ENCODE peak calls at places on chromosomes 13 and 19, in nine cellular contexts. H, B, F, C, E, A, T, W and R are unnamed samples.

GRCh38 chr13:94210826-94211225 is 268.7 kb downstream of the DCT start:
- DNase-seq in T (no peak), B (peak; percentile 3), H (no peak), F (no peak), A (no peak), E (no peak), C (no peak), W (no peak), R (no peak)

GRCh38 chr19:13505761-13506549 is at the start of gene CACNA1A:
- DNase-seq in C (peak; percentile 31), F (no peak), E (no peak), A (no peak), W (no peak), T (no peak), H (no peak), B (peak; percentile 22), R (no peak)

GRCh38 chr19:4575267-4575793 is 15.8 kb upstream of the SEMA6B start:
- DNase-seq in T (no peak), A (no peak), B (peak; percentile 33), C (no peak), E (peak; percentile 83), F (peak; percentile 48), H (no peak), W (no peak), R (peak; percentile 80)

GRCh38 chr13:87698268-87698667 is 27.1 kb downstream of the SLITRK5 start:
- DNase-seq in E (no peak), F (no peak), C (no peak), T (no peak), H (no peak), W (no peak), A (no peak), B (no peak), R (no peak)

GRCh38 chr19:33407140-33407551 is 33.6 kb downstream of the CEBPG start:
- DNase-seq in H (no peak), W (no peak), B (no peak), E (no peak), F (no peak), A (no peak), C (no peak), T (no peak), R (no peak)

GRCh38 chr19:53432088-53432661 is 391 bp downstream of the ZNF761 start:
- DNase-seq in H (no peak), E (no peak), W (no peak), A (peak; percentile 9), B (no peak), F (peak; percentile 1), T (no peak), C (peak; percentile 22), R (no peak)

GRCh38 chr19:54011507-54012211 is 20.2 kb downstream of the CACNG6 start:
- DNase-seq in W (no peak), F (no peak), E (no peak), B (no peak), H (no peak), A (no peak), T (no peak), C (no peak), R (no peak)

GRCh38 chr13:102131246-102131645 is 270.6 kb downstream of the FGF14 start:
- DNase-seq in W (no peak), B (no peak), F (no peak), H (no peak), C (no peak), A (no peak), E (no peak), T (no peak), R (no peak)

GRCh38 chr19:51783373-51783772 is 11.6 kb upstream of the FPR3 start:
- DNase-seq in T (no peak), B (peak; percentile 11), F (no peak), C (peak; percentile 3), H (no peak), A (no peak), E (no peak), W (no peak), R (no peak)

GRCh38 chr19:12749938-12750521 is 1.6 kb upstream of the BEST2 start:
- DNase-seq in A (no peak), C (no peak), H (no peak), F (no peak), B (no peak), E (no peak), W (no peak), T (no peak), R (no peak)

GRCh38 chr19:31448221-31448657 is 99.0 kb upstream of the TSHZ3 start:
- DNase-seq in F (peak; percentile 29), T (no peak), A (no peak), E (no peak), H (no peak), B (no peak), W (no peak), C (no peak), R (peak; percentile 36)

GRCh38 chr13:50357586-50358118 is 342.4 kb downstream of the KCNRG start:
- DNase-seq in W (no peak), E (no peak), B (no peak), A (no peak), C (no peak), T (no peak), F (peak; percentile 60), H (no peak), R (no peak)

GRCh38 chr13:24692541-24692940 is 12.3 kb downstream of the ATP12A start:
- DNase-seq in T (no peak), B (no peak), H (no peak), E (no peak), F (no peak), W (no peak), A (no peak), C (no peak), R (no peak)

GRCh38 chr13:111247552-111247951 is 72.9 kb upstream of the TEX29 start:
- DNase-seq in H (no peak), B (no peak), E (no peak), A (no peak), T (no peak), W (no peak), C (no peak), F (no peak), R (no peak)

GRCh38 chr13:94192576-94192975 is 286.9 kb downstream of the DCT start:
- DNase-seq in A (peak; percentile 5), H (no peak), F (peak; percentile 32), E (no peak), C (no peak), B (peak; percentile 15), W (no peak), T (no peak), R (no peak)

GRCh38 chr13:39603424-39603947 is 493 bp upstream of the LHFPL6 start:
- DNase-seq in B (no peak), C (peak; percentile 2), F (no peak), H (no peak), T (no peak), W (no peak), A (no peak), E (no peak), R (no peak)

GRCh38 chr19:29858621-29859020 is 46.8 kb downstream of the CCNE1 start:
- DNase-seq in A (no peak), F (no peak), H (no peak), B (no peak), T (no peak), W (no peak), E (no peak), C (no peak), R (no peak)

GRCh38 chr19:23203841-23204344 is 46.3 kb downstream of the ZNF724 start:
- DNase-seq in E (no peak), H (no peak), C (no peak), B (no peak), F (no peak), W (no peak), A (no peak), T (no peak), R (no peak)

GRCh38 chr13:79382545-79383275 is 23.3 kb downstream of the RBM26 start:
- DNase-seq in C (no peak), W (no peak), H (no peak), A (no peak), T (no peak), B (no peak), F (no peak), E (no peak), R (no peak)

GRCh38 chr19:38919837-38920528 is 8.0 kb upstream of the CCER2 start:
- DNase-seq in W (no peak), F (no peak), H (no peak), E (no peak), T (no peak), A (no peak), C (no peak), B (no peak), R (no peak)

GRCh38 chr13:106103779-106104178 is 431.7 kb downstream of the EFNB2 start:
- DNase-seq in C (no peak), T (no peak), H (no peak), A (no peak), F (no peak), E (no peak), B (no peak), W (no peak), R (no peak)

GRCh38 chr13:99123101-99124045 is 77.3 kb upstream of the UBAC2 start:
- DNase-seq in H (no peak), F (no peak), W (no peak), C (no peak), E (no peak), T (no peak), B (no peak), A (no peak), R (no peak)

GRCh38 chr19:42092350-42092749 is 16.4 kb downstream of the ZNF574 start:
- DNase-seq in E (peak; percentile 93), B (peak; percentile 52), C (peak; percentile 44), W (peak; percentile 29), T (peak; percentile 13), F (no peak), A (peak; percentile 55), H (no peak), R (no peak)

GRCh38 chr13:28093871-28094270 is 6.5 kb downstream of the FLT3 start:
- DNase-seq in T (no peak), A (no peak), B (no peak), C (no peak), W (no peak), F (no peak), H (no peak), E (no peak), R (no peak)

GRCh38 chr19:14762111-14762510 is 16.2 kb downstream of the ADGRE2 start:
- DNase-seq in B (no peak), E (no peak), F (no peak), T (no peak), C (no peak), H (no peak), W (no peak), A (no peak), R (no peak)

GRCh38 chr13:34021619-34022018 is 203.7 kb downstream of the RFC3 start:
- DNase-seq in H (no peak), B (no peak), T (no peak), E (no peak), C (no peak), F (no peak), W (no peak), A (no peak), R (no peak)

GRCh38 chr13:112270951-112271350 is 105.2 kb upstream of the SPACA7 start:
- DNase-seq in H (no peak), C (no peak), B (no peak), W (no peak), E (no peak), T (no peak), A (no peak), F (no peak), R (no peak)

GRCh38 chr19:46863818-46864629 is 3.2 kb downstream of the ARHGAP35 start:
- DNase-seq in H (no peak), C (no peak), F (no peak), T (no peak), W (no peak), B (no peak), E (no peak), A (no peak), R (peak; percentile 86)

GRCh38 chr13:100895656-100896055 is 221.1 kb upstream of the TMTC4 start:
- DNase-seq in E (no peak), T (no peak), C (no peak), B (no peak), A (no peak), F (no peak), W (no peak), H (no peak), R (no peak)